ENCODE peak calls at places on chromosomes 7 and 10, in four cellular contexts. L is cardiac muscle cell, K is foreskin fibroblast, X is body of pancreas. M is an unnamed sample.

GRCh38 chr7:46321556-46322205 is 400.6 kb upstream of the IGFBP3 start:
- DNase-seq in K (peak), X (no peak), L (no peak), M (no peak)

GRCh38 chr10:125149278-125150047 is 10.9 kb downstream of the CTBP2 start:
- DNase-seq in K (peak), X (peak), L (no peak), M (no peak)

GRCh38 chr10:6014241-6014761 is 37.0 kb upstream of the IL15RA start:
- DNase-seq in L (peak), K (peak), X (peak), M (no peak)

GRCh38 chr7:6375346-6376101 is 72.2 kb downstream of the DAGLB start:
- DNase-seq in L (no peak), K (peak), X (no peak), M (no peak)

GRCh38 chr7:93968911-93969620 is 35.1 kb downstream of the BET1 start:
- DNase-seq in K (peak), X (no peak), L (no peak), M (no peak)

GRCh38 chr10:94129393-94130130 is 135.8 kb downstream of the PLCE1 start:
- DNase-seq in K (peak), X (no peak), L (no peak), M (peak)

GRCh38 chr10:69265521-69265920 is 12.8 kb upstream of the HK1 start:
- DNase-seq in K (no peak), L (no peak), X (no peak), M (no peak)

GRCh38 chr10:32956365-32957197 is 1.4 kb downstream of the ITGB1 start:
- DNase-seq in L (no peak), K (no peak), X (no peak), M (no peak)

GRCh38 chr7:18495412-18496335 is at the start of gene HDAC9:
- DNase-seq in L (peak), X (no peak), K (peak), M (no peak)

GRCh38 chr10:107502263-107502979 is 337.9 kb upstream of the SORCS1 start:
- DNase-seq in X (no peak), L (no peak), K (peak), M (no peak)

GRCh38 chr10:98077223-98077622 is 46.8 kb upstream of the CRTAC1 start:
- DNase-seq in X (no peak), K (no peak), L (no peak), M (no peak)

GRCh38 chr10:49301302-49301701 is 2.3 kb downstream of the C10orf71 start:
- DNase-seq in L (no peak), K (no peak), X (no peak), M (no peak)

GRCh38 chr10:77643795-77644468 is 6.3 kb upstream of the KCNMA1 start:
- DNase-seq in X (peak), K (peak), L (peak), M (no peak)

GRCh38 chr10:21172774-21173432 is 275.8 kb upstream of the NEBL start:
- DNase-seq in L (peak), X (peak), K (peak), M (no peak)

DNA sequence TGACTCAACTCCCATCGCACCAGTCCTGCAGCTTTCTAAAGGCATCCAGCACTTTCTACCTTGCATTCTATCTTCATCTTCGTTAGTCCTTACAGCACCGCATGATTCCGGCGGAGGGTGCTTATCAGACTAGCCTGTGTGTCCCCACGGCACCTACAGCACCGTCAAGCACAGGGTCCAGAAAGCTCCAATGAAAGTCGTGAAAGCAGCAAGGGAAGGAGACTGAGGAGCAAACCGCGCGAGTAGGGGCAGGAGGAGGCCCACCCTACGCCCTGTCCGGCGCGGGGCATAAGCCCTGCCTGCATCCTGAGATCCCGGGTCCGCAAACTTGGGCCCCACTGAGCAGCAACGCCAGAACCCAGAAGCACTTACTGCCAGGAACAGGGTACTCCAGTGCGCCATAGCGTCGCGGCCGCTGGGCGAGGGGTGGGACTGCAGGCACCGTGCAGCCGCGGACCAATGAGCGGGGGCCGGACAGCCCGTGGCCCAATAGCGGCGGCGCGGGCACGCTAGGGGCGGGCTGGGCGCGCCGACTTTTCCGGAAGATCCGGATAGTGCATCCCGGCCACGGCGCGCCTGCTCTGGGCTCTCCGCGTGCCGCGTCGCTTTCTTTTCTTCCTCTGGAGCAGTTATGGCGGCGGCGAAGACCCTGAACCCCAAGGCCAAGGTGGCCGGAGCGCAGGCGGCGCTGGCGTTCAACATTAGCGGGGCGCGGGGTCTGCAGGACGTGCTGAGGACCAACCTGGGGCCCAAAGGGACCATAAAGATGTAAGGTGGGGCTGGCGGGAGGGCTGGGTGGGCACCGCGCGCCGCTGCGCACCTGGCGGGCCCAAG is 122.1 kb upstream of the VKORC1L1 start:
- DNase-seq in L (peak), K (peak), X (peak), M (peak)
- TF ChIP-seq CTCF in L (no peak), K (no peak), X (peak), M (no peak)

DNA sequence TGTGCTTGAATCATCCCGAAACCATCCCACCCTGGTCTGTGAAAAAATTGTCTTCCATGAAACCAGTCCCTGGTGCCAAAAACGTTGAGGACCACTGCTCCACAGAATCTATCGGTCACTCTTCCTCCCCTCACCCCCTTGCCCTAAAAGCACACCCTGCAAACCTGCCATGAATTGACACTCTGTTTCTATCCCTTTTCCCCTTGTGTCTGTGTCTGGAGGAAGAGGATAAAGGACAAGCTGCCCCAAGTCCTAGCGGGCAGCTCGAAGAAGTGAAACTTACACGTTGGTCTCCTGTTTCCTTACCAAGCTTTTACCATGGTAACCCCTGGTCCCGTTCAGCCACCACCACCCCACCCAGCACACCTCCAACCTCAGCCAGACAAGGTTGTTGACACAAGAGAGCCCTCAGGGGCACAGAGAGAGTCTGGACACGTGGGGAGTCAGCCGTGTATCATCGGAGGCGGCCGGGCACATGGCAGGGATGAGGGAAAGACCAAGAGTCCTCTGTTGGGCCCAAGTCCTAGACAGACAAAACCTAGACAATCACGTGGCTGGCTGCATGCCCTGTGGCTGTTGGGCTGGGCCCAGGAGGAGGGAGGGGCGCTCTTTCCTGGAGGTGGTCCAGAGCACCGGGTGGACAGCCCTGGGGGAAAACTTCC is 784 bp upstream of the SERPINE1 start:
- DNase-seq in X (peak), K (peak), L (no peak), M (no peak)
- H3K4me3 ChIP-seq in X (no peak), K (no peak), L (no peak), M (no peak)

GRCh38 chr7:21767300-21767900 is 178.3 kb downstream of the CDCA7L start:
- DNase-seq in X (peak), L (peak), K (peak), M (peak)
- TF ChIP-seq CTCF in X (peak), L (peak), K (no peak), M (peak)

GRCh38 chr7:127840552-127840951 is 188.6 kb downstream of the SND1 start:
- DNase-seq in X (no peak), L (no peak), K (no peak), M (no peak)
- H3K4me3 ChIP-seq in X (no peak), L (no peak), K (no peak), M (no peak)

GRCh38 chr10:100869399-100869798 is 43.4 kb upstream of the SLF2 start:
- DNase-seq in X (no peak), L (no peak), K (no peak), M (no peak)

GRCh38 chr10:100873081-100873824 is 39.5 kb upstream of the SLF2 start:
- DNase-seq in X (no peak), L (no peak), K (no peak), M (no peak)

GRCh38 chr10:100873825-100874326 is 38.9 kb upstream of the SLF2 start:
- DNase-seq in X (no peak), K (no peak), L (no peak), M (no peak)

GRCh38 chr10:100874702-100875483 is 37.9 kb upstream of the SLF2 start:
- DNase-seq in X (no peak), L (no peak), K (no peak), M (no peak)

DNA sequence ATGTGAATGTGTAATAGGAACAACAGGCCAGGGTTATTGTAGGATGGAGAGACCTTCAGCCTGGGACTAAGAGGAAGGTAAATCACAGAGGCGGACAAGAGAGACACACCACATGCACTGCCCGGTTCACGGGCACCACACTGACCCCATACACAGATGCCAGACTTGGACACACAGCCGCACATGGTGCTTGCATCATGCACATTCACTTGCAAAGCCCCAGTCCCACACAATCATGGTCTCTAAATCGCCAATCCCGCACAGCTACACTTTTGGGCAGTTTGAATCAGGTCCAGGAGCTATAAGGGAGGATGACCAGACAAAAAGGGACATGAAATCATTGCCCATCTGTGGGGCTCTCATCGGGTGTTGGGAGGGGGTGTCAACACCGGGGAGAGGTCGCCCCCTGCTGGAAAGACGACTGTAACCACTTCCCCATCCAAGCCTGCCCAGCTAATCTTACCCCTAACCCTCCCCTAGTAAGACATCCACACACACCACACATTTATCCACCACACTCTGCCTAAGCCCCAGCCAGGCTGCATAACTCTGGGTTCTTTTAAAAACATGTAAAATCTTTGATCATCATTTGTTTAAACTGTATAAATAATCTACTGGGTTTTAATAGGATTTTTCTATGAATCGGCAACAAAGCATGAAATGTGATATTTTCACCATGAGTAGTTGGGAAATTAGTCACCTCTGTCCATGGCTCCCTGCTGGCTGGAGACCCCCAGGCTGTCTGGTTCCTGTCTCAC is 40.5 kb upstream of the SLF2 start:
- DNase-seq in X (peak), L (peak), K (peak), M (no peak)
- TF ChIP-seq CTCF in X (peak), L (peak), K (peak), M (peak)

GRCh38 chr10:86367339-86367951 is 850 bp upstream of the GRID1 start:
- DNase-seq in L (peak), K (peak), X (peak), M (no peak)
- H3K4me3 ChIP-seq in L (peak), K (no peak), X (no peak), M (no peak)

GRCh38 chr7:49639808-49640207 is 133.6 kb upstream of the VWC2 start:
- DNase-seq in X (no peak), K (no peak), L (no peak), M (no peak)

GRCh38 chr7:49639068-49639593 is 134.3 kb upstream of the VWC2 start:
- DNase-seq in X (no peak), K (no peak), L (no peak), M (no peak)

GRCh38 chr7:49643321-49643720 is 130.1 kb upstream of the VWC2 start:
- DNase-seq in K (no peak), L (peak), X (no peak), M (no peak)

GRCh38 chr7:49635800-49636199 is 137.6 kb upstream of the VWC2 start:
- DNase-seq in K (no peak), X (no peak), L (no peak), M (no peak)

DNA sequence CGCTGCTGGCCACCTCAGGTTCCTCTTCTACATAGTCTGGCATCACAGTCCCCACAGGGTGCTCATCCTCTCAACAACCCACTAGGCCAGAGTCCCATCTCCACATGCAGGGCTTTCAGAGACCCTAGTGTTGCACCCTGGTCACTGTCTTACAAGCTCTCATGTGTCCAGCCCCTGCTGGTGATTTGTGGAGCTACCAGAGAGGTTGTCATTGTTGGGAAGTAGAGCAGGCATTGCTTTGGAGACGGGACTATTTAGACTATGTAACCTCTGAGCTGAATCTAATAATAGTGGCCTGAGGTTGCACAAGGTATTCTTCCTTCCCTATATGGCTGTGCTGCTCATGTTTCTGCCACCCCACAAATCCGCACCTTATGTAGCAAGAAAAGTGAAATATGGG is 135.3 kb upstream of the VWC2 start:
- DNase-seq in X (no peak), L (no peak), K (no peak), M (no peak)
- TF ChIP-seq CTCF in X (no peak), L (no peak), K (no peak), M (no peak)

GRCh38 chr7:30412810-30413504 is 65.6 kb downstream of the NOD1 start:
- DNase-seq in L (peak), K (peak), X (peak), M (peak)
- H3K4me3 ChIP-seq in L (no peak), K (no peak), X (no peak), M (no peak)

DNA sequence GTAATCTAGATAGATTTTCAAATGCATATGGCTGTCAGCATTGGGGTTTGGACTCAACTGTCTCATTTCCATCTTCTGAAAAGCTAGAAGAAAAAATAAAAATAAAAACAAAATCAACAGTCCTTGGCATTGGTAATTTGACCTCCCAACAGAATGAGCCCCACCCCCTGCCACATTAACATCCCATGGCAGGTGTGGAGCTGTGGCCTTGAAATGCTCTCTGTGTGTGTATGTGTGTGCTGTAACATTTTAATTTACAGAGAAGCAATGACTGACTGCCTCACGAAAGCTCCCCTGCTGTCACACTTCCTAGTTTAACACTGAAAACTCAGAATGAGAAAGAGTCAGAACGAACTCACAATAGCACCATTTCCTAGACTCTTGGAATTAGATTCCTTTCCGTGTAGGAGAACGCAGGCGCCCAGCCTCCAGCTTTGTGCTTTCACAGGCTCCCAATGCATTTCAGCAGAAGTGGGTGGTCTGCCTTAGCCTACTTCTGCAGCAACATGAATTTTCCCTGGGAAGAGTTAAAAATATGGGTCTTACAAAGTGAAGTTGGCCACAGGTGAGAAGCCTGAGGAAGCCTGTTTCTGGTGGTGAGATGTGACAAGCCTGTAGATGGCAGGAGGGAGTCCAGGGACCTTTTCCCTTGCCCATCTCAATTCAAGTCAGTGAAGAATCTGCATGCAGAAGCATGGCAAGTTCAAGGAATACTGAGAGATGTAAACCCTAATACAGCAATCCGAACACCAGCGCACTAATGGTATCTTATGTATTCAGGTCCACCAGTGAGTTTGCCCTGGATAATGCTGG is 73.9 kb downstream of the RHOBTB1 start:
- DNase-seq in K (no peak), L (no peak), X (no peak), M (no peak)
- TF ChIP-seq CTCF in K (no peak), L (no peak), X (no peak), M (peak)

GRCh38 chr10:25017247-25017590 is 807 bp downstream of the THNSL1 start:
- DNase-seq in K (no peak), L (peak), X (peak), M (no peak)
- H3K4me3 ChIP-seq in K (peak), L (peak), X (peak), M (peak)